ENCODE peak calls at places on chromosomes 11 and 22, in nine cellular contexts. B, I, M, U, N, C, L, X and Q are unnamed samples.

GRCh38 chr11:9315078-9315688 is 790 bp upstream of the TMEM41B start:
- DNase-seq in B (peak; percentile 19), I (no peak), M (no peak), U (no peak), N (no peak), C (no peak), L (no peak), X (no peak), Q (no peak)

GRCh38 chr11:69377029-69377952 is 83.3 kb downstream of the MYEOV start:
- DNase-seq in B (peak; percentile 94), I (no peak), M (no peak), U (no peak), N (no peak), C (no peak), L (no peak), X (peak; percentile 53), Q (no peak)

GRCh38 chr11:129800655-129801054 is 15.0 kb upstream of the TMEM45B start:
- DNase-seq in B (no peak), I (no peak), M (no peak), U (no peak), N (no peak), C (no peak), L (no peak), X (no peak), Q (no peak)

GRCh38 chr11:125572916-125573315 is 3.6 kb downstream of the EI24 start:
- DNase-seq in B (no peak), I (no peak), M (no peak), U (no peak), N (no peak), C (no peak), L (no peak), X (no peak), Q (no peak)

GRCh38 chr11:123560001-123560400 is 94.4 kb downstream of the SCN3B start:
- DNase-seq in B (peak; percentile 53), I (no peak), M (peak; percentile 83), U (peak; percentile 68), N (peak; percentile 46), C (peak; percentile 93), L (no peak), X (no peak), Q (peak; percentile 59)

GRCh38 chr11:60887531-60887930 is 18.9 kb downstream of the PRPF19 start:
- DNase-seq in B (peak; percentile 61), I (peak; percentile 57), M (peak; percentile 57), U (peak; percentile 49), N (peak; percentile 61), C (peak; percentile 41), L (peak; percentile 55), X (no peak), Q (no peak)

GRCh38 chr11:98307827-98308491 is 712.8 kb upstream of the CNTN5 start:
- DNase-seq in B (no peak), I (no peak), M (no peak), U (no peak), N (no peak), C (no peak), L (peak; percentile 8), X (no peak), Q (no peak)

GRCh38 chr11:131744847-131745246 is 374.4 kb downstream of the NTM start:
- DNase-seq in B (peak; percentile 58), I (no peak), M (peak; percentile 74), U (no peak), N (no peak), C (no peak), L (no peak), X (no peak), Q (no peak)

GRCh38 chr22:47630741-47631534 is 868.5 kb downstream of the TBC1D22A start:
- DNase-seq in B (no peak), I (no peak), M (no peak), U (no peak), N (peak; percentile 20), C (no peak), L (no peak), X (no peak), Q (no peak)

GRCh38 chr11:26201411-26201810 is 130.5 kb upstream of the ANO3 start:
- DNase-seq in B (peak; percentile 71), I (no peak), M (peak; percentile 11), U (no peak), N (no peak), C (peak; percentile 39), L (no peak), X (no peak), Q (no peak)

GRCh38 chr11:57083641-57084385 is 95.1 kb downstream of the OR5AK2 start:
- DNase-seq in B (no peak), I (no peak), M (no peak), U (no peak), N (no peak), C (no peak), L (no peak), X (no peak), Q (no peak)

GRCh38 chr11:79667377-79667776 is 226.5 kb upstream of the TENM4 start:
- DNase-seq in B (peak; percentile 58), I (no peak), M (no peak), U (no peak), N (no peak), C (no peak), L (peak; percentile 6), X (no peak), Q (no peak)

GRCh38 chr22:21984793-21985192 is 2.2 kb upstream of the TOP3B start:
- DNase-seq in B (peak; percentile 39), I (peak; percentile 9), M (peak; percentile 43), U (no peak), N (no peak), C (no peak), L (peak; percentile 26), X (no peak), Q (no peak)
- TF ChIP-seq CTCF in B (peak; percentile 14), I (peak; percentile 65), M (peak; percentile 54), U (no peak), N (no peak), C (peak; percentile 18), L (peak; percentile 48), X (no peak), Q (peak; percentile 31)

GRCh38 chr22:30262917-30263741 is 3.5 kb downstream of the OSM start:
- DNase-seq in B (peak; percentile 53), I (peak; percentile 80), M (peak; percentile 71), U (peak; percentile 71), N (peak; percentile 80), C (peak; percentile 41), L (peak; percentile 87), X (no peak), Q (no peak)
- H3K4me3 ChIP-seq in B (no peak overlapping the region), I (no peak overlapping the region), M (peak overlapping the region; percentile 35), U (peak overlapping the region; percentile 13), N (peak overlapping the region; percentile 17), C (peak overlapping the region; percentile 35), L (no peak overlapping the region), X (peak overlapping the region; percentile 1), Q (peak overlapping the region; percentile 12)

GRCh38 chr11:78147807-78148206 is 8.4 kb upstream of the ALG8 start:
- DNase-seq in B (peak; percentile 25), I (no peak), M (no peak), U (no peak), N (no peak), C (no peak), L (no peak), X (no peak), Q (no peak)

GRCh38 chr11:78150754-78151153 is 11.3 kb upstream of the ALG8 start:
- DNase-seq in B (no peak), I (no peak), M (no peak), U (no peak), N (no peak), C (no peak), L (no peak), X (no peak), Q (no peak)

GRCh38 chr11:78150346-78150745 is 10.9 kb upstream of the ALG8 start:
- DNase-seq in B (no peak), I (no peak), M (no peak), U (no peak), N (no peak), C (no peak), L (no peak), X (no peak), Q (no peak)

GRCh38 chr11:78151804-78152203 is 12.4 kb upstream of the ALG8 start:
- DNase-seq in B (no peak), I (no peak), M (no peak), U (no peak), N (no peak), C (no peak), L (no peak), X (no peak), Q (no peak)

GRCh38 chr11:78149646-78150045 is 10.2 kb upstream of the ALG8 start:
- DNase-seq in B (peak; percentile 88), I (no peak), M (peak; percentile 89), U (peak; percentile 36), N (no peak), C (peak; percentile 55), L (no peak), X (no peak), Q (peak; percentile 57)
- TF ChIP-seq CTCF in B (peak; percentile 22), I (peak; percentile 18), M (peak; percentile 64), U (no peak), N (no peak), C (peak; percentile 47), L (peak; percentile 46), X (no peak), Q (peak; percentile 49)

DNA sequence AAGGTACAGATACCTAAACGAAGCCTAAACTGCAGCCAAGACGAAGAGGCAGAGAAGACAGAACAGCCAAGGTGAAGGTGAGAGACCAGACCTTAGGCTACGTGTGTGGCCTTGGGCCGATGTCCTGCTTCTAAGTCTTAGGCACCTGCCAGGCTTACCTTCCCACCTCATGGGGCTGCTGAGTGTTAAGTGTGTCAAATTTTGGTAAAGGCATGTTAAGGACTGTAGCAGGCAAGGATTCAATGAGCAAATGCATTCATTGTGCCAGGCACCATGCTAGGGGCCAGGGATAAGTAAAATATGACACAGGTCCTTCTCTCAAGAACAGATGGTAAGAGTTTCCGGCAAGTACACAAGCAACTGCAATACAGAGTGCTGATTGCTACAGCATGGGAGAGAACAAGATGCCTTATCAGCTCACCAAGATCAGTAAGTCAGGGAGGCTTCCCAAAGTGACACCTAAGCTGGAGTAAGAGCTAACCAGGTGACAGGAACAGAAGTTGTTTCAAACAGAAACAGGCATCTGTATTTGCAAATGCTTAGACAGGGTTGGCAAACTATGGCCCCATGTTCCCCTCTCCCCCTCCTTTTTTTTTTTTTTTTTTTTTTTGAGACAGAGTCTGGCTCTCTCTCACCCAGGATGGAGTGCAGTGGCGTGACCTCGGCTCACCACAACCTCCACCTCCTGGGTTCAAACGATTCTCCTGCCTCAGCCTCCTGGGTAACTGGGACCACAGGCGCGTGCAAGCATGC is 46.7 kb downstream of the CLTCL1 start:
- DNase-seq in B (no peak), I (no peak), M (no peak), U (no peak), N (no peak), C (no peak), L (no peak), X (no peak), Q (no peak)
- H3K4me3 ChIP-seq in B (no peak overlapping the region), I (no peak overlapping the region), M (no peak overlapping the region), U (no peak overlapping the region), N (no peak overlapping the region), C (no peak overlapping the region), L (no peak overlapping the region), X (no peak overlapping the region), Q (no peak overlapping the region)